ENCODE peak calls at places on chromosome 2, in ten cellular contexts. M is adrenal gland; D is upper lobe of left lung; S is MM.1S; P is CD4-positive, alpha-beta memory T cell; R is fibroblast of lung; G is heart left ventricle; L is aorta; Z is body of pancreas; F is AG04450. H is an unnamed sample.

GRCh38 chr2:5150871-5151270 is 541.3 kb upstream of the SOX11 start:
- DNase-seq in S (no peak), L (no peak), R (no peak), M (no peak), Z (no peak), D (no peak), P (no peak), F (no peak), G (no peak), H (no peak)

GRCh38 chr2:238879621-238880377 is 31.9 kb downstream of the TWIST2 start:
- DNase-seq in D (no peak), F (no peak), R (no peak), S (no peak), G (no peak), P (no peak), M (no peak), L (no peak), Z (no peak), H (no peak)

GRCh38 chr2:9166579-9167392 is 39.8 kb upstream of the ASAP2 start:
- DNase-seq in R (no peak), P (no peak), Z (no peak), G (no peak), F (no peak), M (no peak), S (no peak), D (no peak), L (no peak), H (no peak)

GRCh38 chr2:31337860-31338259 is 76.7 kb downstream of the XDH start:
- DNase-seq in R (peak), F (peak), L (no peak), G (no peak), P (no peak), M (no peak), D (no peak), S (no peak), Z (no peak), H (no peak)

GRCh38 chr2:201357216-201357615 is at the start of gene FLACC1:
- DNase-seq in Z (peak), P (peak), S (no peak), D (no peak), R (peak), M (peak), L (no peak), F (no peak), G (peak), H (no peak)

GRCh38 chr2:25054720-25055119 is 12.8 kb downstream of the EFR3B start:
- DNase-seq in D (no peak), F (no peak), L (peak), G (no peak), P (no peak), M (no peak), S (no peak), R (no peak), Z (no peak), H (no peak)

GRCh38 chr2:75224636-75225094 is 25.3 kb upstream of the TACR1 start:
- DNase-seq in S (no peak), G (no peak), F (no peak), D (no peak), Z (no peak), L (no peak), P (no peak), M (no peak), R (peak), H (no peak)

GRCh38 chr2:240149943-240150784 is 9.7 kb upstream of the OTOS start:
- DNase-seq in L (no peak), Z (peak), F (no peak), S (no peak), R (peak), P (peak), D (no peak), G (no peak), M (peak), H (no peak)

GRCh38 chr2:108967757-108968156 is 21.3 kb downstream of the EDAR start:
- DNase-seq in M (no peak), D (no peak), F (no peak), Z (no peak), L (no peak), P (no peak), S (no peak), R (no peak), G (no peak), H (no peak)

GRCh38 chr2:23791030-23791429 is 135.9 kb downstream of the ATAD2B start:
- DNase-seq in G (no peak), L (no peak), M (no peak), P (no peak), Z (no peak), F (peak), S (no peak), D (no peak), R (peak), H (no peak)

GRCh38 chr2:63865159-63865799 is 23.6 kb downstream of the UGP2 start:
- DNase-seq in D (no peak), F (no peak), R (peak), L (no peak), G (no peak), S (no peak), Z (no peak), M (no peak), P (no peak), H (no peak)

GRCh38 chr2:118013221-118013723 is 598 bp downstream of the CCDC93 start:
- DNase-seq in L (peak), Z (peak), R (no peak), F (no peak), D (peak), M (peak), P (peak), G (peak), S (peak), H (peak)

GRCh38 chr2:197628043-197628500 is 47.3 kb downstream of the RFTN2 start:
- DNase-seq in P (no peak), Z (no peak), G (peak), D (no peak), M (no peak), L (no peak), S (no peak), R (no peak), F (no peak), H (no peak)

GRCh38 chr2:214578395-214578794 is 167.5 kb downstream of the VWC2L start:
- DNase-seq in R (no peak), G (no peak), M (no peak), F (no peak), P (no peak), Z (no peak), D (no peak), S (no peak), L (no peak), H (no peak)

GRCh38 chr2:109217362-109218086 is 88.5 kb downstream of the SH3RF3 start:
- DNase-seq in S (peak), P (peak), R (peak), M (peak), F (peak), L (no peak), Z (no peak), D (no peak), G (no peak), H (peak)

GRCh38 chr2:159030674-159031380 is 62.4 kb downstream of the TANC1 start:
- DNase-seq in M (peak), Z (peak), R (peak), S (no peak), G (peak), P (no peak), F (no peak), D (no peak), L (no peak), H (peak)

GRCh38 chr2:100321881-100322820 is at the start of gene LONRF2:
- DNase-seq in G (peak), L (peak), S (no peak), D (peak), M (peak), Z (peak), P (no peak), R (no peak), F (no peak), H (no peak)

GRCh38 chr2:133657591-133657990 is 89.3 kb upstream of the NCKAP5 start:
- DNase-seq in P (no peak), F (no peak), G (no peak), R (no peak), S (no peak), D (no peak), L (no peak), Z (no peak), M (no peak), H (no peak)

GRCh38 chr2:232542715-232543467 is 3.4 kb downstream of the CHRNG start:
- DNase-seq in L (peak), P (no peak), Z (no peak), S (no peak), M (no peak), R (no peak), D (peak), G (peak), F (no peak), H (no peak)

GRCh38 chr2:111617804-111618576 is 266.0 kb downstream of the ANAPC1 start:
- DNase-seq in P (no peak), R (peak), L (peak), M (peak), D (peak), Z (no peak), G (peak), S (no peak), F (no peak), H (no peak)

GRCh38 chr2:83320053-83320452 is 1139.0 kb downstream of the SUCLG1 start:
- DNase-seq in Z (no peak), P (no peak), G (no peak), F (no peak), L (no peak), M (no peak), D (no peak), S (no peak), R (no peak), H (no peak)

GRCh38 chr2:168528016-168528415 is 71.9 kb downstream of the CERS6 start:
- DNase-seq in P (no peak), Z (no peak), M (no peak), G (no peak), L (no peak), F (no peak), R (peak), S (no peak), D (no peak), H (no peak)

GRCh38 chr2:168529900-168530561 is 74.0 kb downstream of the CERS6 start:
- DNase-seq in S (no peak), G (no peak), R (no peak), F (no peak), Z (no peak), D (no peak), L (no peak), M (no peak), P (no peak), H (no peak)

GRCh38 chr2:168529054-168529833 is 73.2 kb downstream of the CERS6 start:
- DNase-seq in P (no peak), L (no peak), D (no peak), R (no peak), G (no peak), M (no peak), Z (no peak), S (no peak), F (no peak), H (no peak)

GRCh38 chr2:168528469-168528868 is 72.4 kb downstream of the CERS6 start:
- DNase-seq in Z (no peak), G (no peak), S (no peak), L (no peak), P (no peak), F (no peak), D (no peak), R (peak), M (no peak), H (no peak)

DNA sequence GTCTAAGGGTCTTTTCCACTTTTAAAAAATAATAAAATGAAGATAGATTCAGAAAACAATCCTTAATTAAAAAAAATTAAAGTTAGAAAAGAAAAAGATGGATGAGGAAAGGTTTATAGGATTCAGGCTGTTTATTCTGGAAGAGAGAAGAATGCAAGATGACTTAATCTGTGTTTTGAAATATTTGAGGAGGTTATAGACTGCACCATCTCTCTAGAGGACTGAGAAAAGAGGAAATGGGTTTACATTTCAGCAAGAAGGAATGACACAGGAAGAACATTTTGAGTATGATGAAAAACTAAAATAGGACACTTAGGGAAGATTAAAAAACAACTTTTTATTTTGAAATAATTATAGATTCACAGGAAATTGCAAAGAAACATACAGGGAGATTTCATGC is 74.9 kb downstream of the CERS6 start:
- DNase-seq in M (no peak), P (no peak), R (peak), F (no peak), G (no peak), D (no peak), S (no peak), Z (no peak), L (no peak), H (no peak)
- H3K4me3 ChIP-seq in M (no peak), P (no peak), R (no peak), F (no peak), G (no peak), D (no peak), S (no peak), Z (no peak), L (no peak), H (no peak)

GRCh38 chr2:217912030-217913024 is 90.5 kb downstream of the TNS1 start:
- DNase-seq in M (no peak), P (no peak), D (no peak), R (no peak), F (no peak), G (no peak), S (no peak), Z (no peak), L (peak), H (no peak)
- H3K27ac ChIP-seq in M (peak), P (no peak), D (peak), R (no peak), F (no peak), G (peak), S (no peak), Z (peak), L (peak), H (peak)

GRCh38 chr2:42051168-42052125 is 3.6 kb downstream of the PKDCC start:
- DNase-seq in P (no peak), M (no peak), F (no peak), S (no peak), Z (no peak), D (no peak), G (no peak), R (no peak), L (no peak), H (no peak)
- H3K4me3 ChIP-seq in P (no peak), M (no peak), F (peak), S (no peak), Z (no peak), D (no peak), G (peak), R (peak), L (peak), H (peak)

GRCh38 chr2:160921401-160921964 is 238.7 kb upstream of the TANK start:
- DNase-seq in R (no peak), D (no peak), Z (no peak), G (no peak), F (no peak), P (no peak), M (no peak), S (no peak), L (no peak), H (no peak)
- H3K27ac ChIP-seq in R (peak), D (no peak), Z (no peak), G (no peak), F (peak), P (no peak), M (no peak), S (no peak), L (no peak), H (peak)

GRCh38 chr2:98216611-98217010 is 129.6 kb downstream of the VWA3B start:
- DNase-seq in M (no peak), S (no peak), L (no peak), Z (no peak), G (no peak), R (no peak), D (no peak), F (no peak), P (no peak), H (no peak)
- H3K4me3 ChIP-seq in M (no peak), S (no peak), L (no peak), Z (no peak), G (no peak), R (no peak), D (no peak), F (no peak), P (no peak), H (no peak)

DNA sequence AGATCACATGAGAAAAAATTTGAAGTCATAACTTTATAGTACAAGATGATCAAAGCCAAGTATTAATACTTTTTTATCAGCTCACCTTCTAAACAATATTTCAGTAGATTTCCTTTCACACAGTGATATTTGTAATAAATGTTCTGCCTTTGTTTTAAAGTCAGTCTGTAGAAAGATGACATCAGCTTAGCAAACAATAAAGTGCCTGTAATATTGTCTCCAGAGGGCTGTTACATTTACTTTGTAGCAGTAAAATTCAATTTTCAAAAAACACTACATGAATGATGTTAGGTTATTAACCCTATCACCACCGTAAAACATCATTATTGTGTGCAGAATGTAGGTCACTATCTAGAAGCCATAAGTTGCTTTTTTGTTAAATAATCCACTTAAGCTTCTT is 49.6 kb downstream of the ZEB2 start:
- DNase-seq in D (no peak), S (no peak), G (no peak), P (no peak), L (no peak), F (no peak), R (no peak), M (no peak), Z (no peak), H (no peak)
- H3K27ac ChIP-seq in D (no peak), S (no peak), G (no peak), P (no peak), L (no peak), F (no peak), R (no peak), M (peak), Z (no peak), H (no peak)

H was measured in transverse colon.